ENCODE peak calls at places on chromosomes 4 and X, in four cellular contexts. G is HepG2, W is H1, O is GM12878. H is an unnamed sample. For H3K4me1, the result is how much of the 10 kb centered on the place peaks cover.

GRCh38 chr4:1126506-1126905 is 13.1 kb upstream of the RNF212 start:
- DNase-seq in G (no peak), W (no peak), O (no peak), H (no peak)

GRCh38 chr4:87575408-87575807 is 32.9 kb upstream of the DSPP start:
- DNase-seq in G (no peak), W (no peak), O (no peak), H (no peak)

GRCh38 chr4:158315706-158316105 is 105.4 kb downstream of the TMEM144 start:
- DNase-seq in G (no peak), W (no peak), O (no peak), H (no peak)

GRCh38 chr4:8103421-8103820 is 55.2 kb downstream of the ABLIM2 start:
- DNase-seq in G (no peak), W (no peak), O (no peak), H (no peak)

GRCh38 chr4:33649015-33649414 is 2595.3 kb downstream of the ARAP2 start:
- DNase-seq in G (no peak), W (no peak), O (no peak), H (peak)

GRCh38 chrX:45353462-45353861 is 152.8 kb upstream of the DIPK2B start:
- DNase-seq in G (no peak), W (no peak), O (no peak), H (no peak)

GRCh38 chrX:136170109-136170800 is 22.9 kb downstream of the FHL1 start:
- DNase-seq in G (no peak), W (no peak), O (no peak), H (no peak)

GRCh38 chrX:3440981-3441380 is 94.5 kb upstream of the MXRA5 start:
- DNase-seq in G (no peak), W (no peak), O (no peak), H (no peak)

GRCh38 chr4:138627096-138627495 is 384.9 kb upstream of the SLC7A11 start:
- DNase-seq in G (no peak), W (no peak), O (no peak), H (no peak)

GRCh38 chrX:110462957-110463356 is 104.3 kb downstream of the RTL9 start:
- DNase-seq in G (no peak), W (no peak), O (no peak), H (no peak)

GRCh38 chrX:136199365-136199764 is 51.8 kb downstream of the MAP7D3 start:
- DNase-seq in G (no peak), W (no peak), O (no peak), H (no peak)

GRCh38 chr4:654871-655734 is 19.0 kb downstream of the ATP5ME start:
- DNase-seq in G (no peak), W (no peak), O (no peak), H (no peak)

GRCh38 chr4:143337600-143338287 is 1.1 kb downstream of the GAB1 start:
- DNase-seq in G (peak), W (no peak), O (no peak), H (no peak)

GRCh38 chr4:111641813-111642579 is 503.3 kb upstream of the FAM241A start:
- DNase-seq in G (peak), W (peak), O (peak), H (peak)
- TF ChIP-seq ZNF274 in G (no peak), W (no peak), O (no peak), H (no peak)

GRCh38 chrX:81082649-81083048 is 119.1 kb downstream of the HMGN5 start:
- DNase-seq in G (no peak), W (no peak), O (no peak), H (no peak)
- H3K4me1 ChIP-seq in G (under half), W (under half), O (under half), H (under half)

GRCh38 chr4:9968472-9968871 is 52.8 kb downstream of the SLC2A9 start:
- DNase-seq in G (no peak), W (no peak), O (no peak), H (no peak)

GRCh38 chr4:9971711-9972110 is 49.6 kb downstream of the SLC2A9 start:
- DNase-seq in G (no peak), W (no peak), O (no peak), H (no peak)

GRCh38 chr4:9970399-9971011 is 50.8 kb downstream of the SLC2A9 start:
- DNase-seq in G (no peak), W (no peak), O (peak), H (no peak)

GRCh38 chr4:9964884-9965283 is 56.4 kb downstream of the SLC2A9 start:
- DNase-seq in G (no peak), W (no peak), O (no peak), H (no peak)

DNA sequence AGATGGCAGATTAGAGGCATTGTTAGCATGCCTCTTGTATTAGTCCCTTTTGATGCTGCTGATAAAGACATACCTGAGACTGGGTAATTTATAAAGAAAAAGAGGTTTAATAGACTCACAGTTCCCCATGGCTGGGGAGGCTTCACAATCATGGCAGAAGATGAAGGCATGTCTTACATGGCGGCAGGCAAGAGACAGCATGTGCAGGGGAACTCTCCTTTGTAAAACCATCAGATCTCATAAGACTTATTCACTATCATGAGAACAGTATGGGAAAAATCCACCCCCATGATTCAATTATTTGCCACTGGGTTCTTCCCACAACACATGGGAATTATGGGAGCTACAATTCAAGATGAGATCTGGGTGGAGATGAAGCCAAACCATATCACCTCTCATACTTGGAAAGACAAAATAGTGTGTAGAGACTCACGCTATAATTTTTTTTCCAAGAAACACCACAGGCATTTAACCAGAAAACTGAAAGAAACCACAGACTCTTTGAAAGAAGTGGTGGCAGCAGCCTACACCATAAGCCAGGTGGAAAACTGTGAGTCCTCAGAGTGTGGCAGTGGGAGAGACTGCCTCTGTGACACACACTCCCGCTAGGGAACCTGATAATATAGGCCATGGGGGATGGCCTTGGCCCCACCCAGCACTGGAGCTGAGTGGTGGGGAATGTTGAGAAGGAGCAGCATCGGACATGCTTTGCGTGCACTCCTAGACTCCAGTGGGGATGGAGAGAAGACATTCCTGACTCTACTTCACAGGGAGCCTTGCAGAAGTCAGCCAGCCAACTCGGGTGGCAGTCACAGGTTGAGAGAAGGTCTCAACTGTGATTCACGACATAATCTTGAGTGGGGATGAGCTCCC is 51.5 kb downstream of the SLC2A9 start:
- DNase-seq in G (no peak), W (no peak), O (no peak), H (no peak)
- TF ChIP-seq SUZ12 in G (no peak), W (no peak), O (no peak), H (no peak)

DNA sequence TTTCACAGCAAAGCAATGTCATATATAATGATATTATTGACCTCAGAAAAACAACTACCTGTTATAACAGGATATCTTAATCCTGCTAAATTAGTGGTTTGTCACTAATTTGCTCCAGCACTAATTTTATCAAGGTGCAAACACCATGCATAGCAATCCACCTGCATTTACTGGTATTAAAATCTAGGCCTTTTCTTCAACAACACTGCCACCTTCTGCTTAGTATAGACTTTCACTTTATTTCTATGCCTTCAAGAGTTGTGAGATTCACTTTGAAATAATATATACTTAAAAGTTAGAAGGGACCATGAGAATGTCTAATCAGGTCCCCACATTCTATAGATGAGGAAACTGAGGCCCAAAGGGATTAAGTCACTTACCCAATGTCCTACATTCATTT is 82.1 kb upstream of the IQCM start:
- DNase-seq in G (no peak), W (no peak), O (no peak), H (peak)
- TF ChIP-seq ZNF274 in G (no peak), W (no peak), O (no peak), H (no peak)

DNA sequence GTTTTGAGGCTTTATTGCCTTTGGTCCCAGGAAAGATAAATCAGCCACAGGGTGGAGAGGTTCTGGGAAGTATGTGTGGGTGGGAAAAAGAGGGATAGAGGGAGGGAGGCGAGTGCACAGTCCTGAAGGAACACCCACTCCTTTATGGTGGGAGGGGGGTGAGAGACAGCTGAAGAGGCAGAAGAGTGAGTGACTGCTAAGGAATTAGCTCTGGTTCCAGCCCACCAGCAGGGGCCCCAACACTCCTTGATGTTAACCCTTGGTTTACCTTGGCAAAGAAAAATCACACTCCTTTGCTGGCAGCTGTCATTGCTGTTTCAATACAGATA is 82.0 kb downstream of the HS6ST2 start:
- DNase-seq in G (no peak), W (peak), O (no peak), H (peak)
- H3K4me1 ChIP-seq in G (under half), W (under half), O (under half), H (under half)

GRCh38 chrX:37380920-37381319 is 31.8 kb downstream of the PRRG1 start:
- DNase-seq in G (peak), W (no peak), O (no peak), H (no peak)
- TF ChIP-seq SUZ12 in G (no peak), W (no peak), O (no peak), H (no peak)

GRCh38 chrX:155334486-155335316 is at the start of gene CLIC2:
- DNase-seq in G (no peak), W (no peak), O (no peak), H (no peak)
- TF ChIP-seq ZNF274 in G (no peak), W (no peak), O (no peak), H (no peak)

DNA sequence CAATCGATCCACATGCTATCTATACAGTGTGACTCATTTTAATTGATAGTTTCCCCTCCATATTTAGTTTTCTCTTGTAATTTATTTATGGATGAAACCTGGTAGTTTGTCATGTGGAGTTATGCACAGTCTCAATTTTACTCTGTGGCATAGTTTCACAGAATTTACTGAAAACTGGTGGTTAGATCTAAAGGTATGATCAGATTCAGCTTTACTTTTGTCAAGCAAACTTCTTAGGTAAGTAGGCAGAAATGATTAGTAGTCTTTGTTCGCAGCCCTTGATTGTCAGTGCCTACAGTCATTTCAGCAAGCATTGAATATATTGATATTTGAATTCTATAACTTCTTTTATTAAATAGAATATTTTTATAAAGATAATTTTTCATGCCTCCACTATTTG is 2.5 kb downstream of the ADD1 start:
- DNase-seq in G (no peak), W (no peak), O (no peak), H (no peak)
- H3K4me1 ChIP-seq in G (half or more), W (under half), O (under half), H (under half)

GRCh38 chr4:15778742-15779231 is 659 bp downstream of the CD38 start:
- DNase-seq in G (no peak), W (peak), O (no peak), H (no peak)
- TF ChIP-seq SUZ12 in G (no peak), W (peak), O (no peak), H (peak)

H was measured in NT2/D1.